ENCODE peak calls at places on chromosomes 12 and 14, in nine cellular contexts. H, F, K, T, M, V, O, E and W are unnamed samples.

GRCh38 chr12:92384571-92384970 is 238.9 kb upstream of the BTG1 start:
- DNase-seq in O (no peak), E (no peak), K (no peak), H (no peak), M (no peak), V (no peak), T (peak; percentile 71), F (no peak), W (no peak)

GRCh38 chr12:28961948-28962384 is 187.1 kb upstream of the FAR2 start:
- DNase-seq in K (no peak), E (no peak), F (no peak), T (peak; percentile 77), H (no peak), V (no peak), O (no peak), M (no peak), W (no peak)

GRCh38 chr12:101573743-101574142 is 21.0 kb upstream of the MYBPC1 start:
- DNase-seq in K (no peak), T (no peak), E (no peak), M (no peak), F (no peak), O (no peak), H (no peak), V (no peak), W (no peak)

GRCh38 chr14:102795060-102795925 is 18.0 kb downstream of the TRAF3 start:
- DNase-seq in E (peak; percentile 80), V (peak; percentile 83), F (peak; percentile 90), K (peak; percentile 79), T (peak; percentile 68), M (peak; percentile 48), O (peak; percentile 64), H (peak; percentile 84), W (peak; percentile 77)

GRCh38 chr14:51157012-51157411 is 62.1 kb upstream of the TRIM9 start:
- DNase-seq in H (no peak), V (no peak), E (peak; percentile 4), M (no peak), O (peak; percentile 27), K (no peak), T (peak; percentile 38), F (peak; percentile 38), W (peak; percentile 2)

GRCh38 chr12:96578526-96579125 is 89.2 kb downstream of the CFAP54 start:
- DNase-seq in O (peak; percentile 86), F (peak; percentile 80), K (peak; percentile 17), M (peak; percentile 10), H (peak; percentile 46), T (peak; percentile 26), V (peak; percentile 12), E (peak; percentile 21), W (peak; percentile 27)

GRCh38 chr14:71290960-71291466 is 383.8 kb downstream of the PCNX1 start:
- DNase-seq in M (no peak), O (peak; percentile 35), F (peak; percentile 54), H (peak; percentile 40), E (no peak), K (no peak), T (no peak), V (peak; percentile 37), W (peak; percentile 56)

GRCh38 chr12:102873077-102873476 is 44.0 kb downstream of the PAH start:
- DNase-seq in T (peak; percentile 48), O (peak; percentile 11), M (no peak), V (no peak), E (no peak), F (no peak), K (no peak), H (no peak), W (no peak)

GRCh38 chr12:26338574-26339572 is 143.5 kb downstream of the SSPN start:
- DNase-seq in M (no peak), T (peak; percentile 99), H (peak; percentile 48), F (peak; percentile 20), K (no peak), O (no peak), E (no peak), V (no peak), W (peak; percentile 77)

GRCh38 chr14:95315156-95315555 is 4.6 kb downstream of the CLMN start:
- DNase-seq in O (no peak), H (no peak), T (no peak), V (no peak), E (no peak), F (no peak), M (no peak), K (no peak), W (no peak)

GRCh38 chr14:104320611-104321086 is 182.3 kb downstream of the KIF26A start:
- DNase-seq in F (no peak), H (no peak), M (no peak), O (no peak), T (no peak), K (no peak), V (no peak), E (no peak), W (no peak)

GRCh38 chr12:123516221-123516780 is 17.2 kb downstream of the RILPL1 start:
- DNase-seq in H (no peak), E (no peak), T (no peak), O (no peak), M (no peak), F (no peak), K (no peak), V (no peak), W (no peak)

GRCh38 chr12:105510526-105510925 is 180.0 kb downstream of the C12orf75 start:
- DNase-seq in O (no peak), F (no peak), T (no peak), V (no peak), H (no peak), K (no peak), M (no peak), E (no peak), W (no peak)

GRCh38 chr14:44701563-44702263 is 194.6 kb upstream of the FSCB start:
- DNase-seq in E (no peak), O (peak; percentile 56), V (no peak), H (no peak), K (no peak), T (peak; percentile 37), M (no peak), F (no peak), W (no peak)

GRCh38 chr14:82009076-82009475 is 475.4 kb upstream of the SEL1L start:
- DNase-seq in T (peak; percentile 13), K (no peak), E (no peak), V (no peak), H (no peak), M (no peak), O (peak; percentile 16), F (no peak), W (no peak)

GRCh38 chr12:31204995-31205582 is 120.9 kb downstream of the SINHCAF start:
- DNase-seq in O (no peak), K (no peak), F (peak; percentile 15), V (peak; percentile 60), M (no peak), E (no peak), T (peak; percentile 95), H (no peak), W (peak; percentile 16)

GRCh38 chr12:29889737-29890136 is 106.0 kb upstream of the TMTC1 start:
- DNase-seq in E (peak; percentile 5), H (peak; percentile 41), M (no peak), F (peak; percentile 72), O (peak; percentile 38), K (no peak), V (peak; percentile 12), T (peak; percentile 32), W (no peak)

GRCh38 chr12:10721654-10722501 is 1.2 kb downstream of the YBX3 start:
- DNase-seq in V (peak; percentile 98), F (peak; percentile 99), O (peak; percentile 99), E (peak; percentile 60), T (peak; percentile 85), H (peak; percentile 91), K (peak; percentile 69), M (peak; percentile 73), W (peak; percentile 85)

GRCh38 chr12:107586256-107586970 is 99.2 kb upstream of the PWP1 start:
- DNase-seq in H (no peak), O (no peak), K (no peak), F (no peak), T (no peak), M (no peak), E (no peak), V (no peak), W (no peak)

GRCh38 chr14:53663709-53664108 is 292.9 kb downstream of the BMP4 start:
- DNase-seq in H (peak; percentile 21), M (no peak), O (peak; percentile 2), E (peak; percentile 24), K (peak; percentile 9), V (no peak), F (peak; percentile 38), T (no peak), W (no peak)

GRCh38 chr14:95490727-95491451 is 25.6 kb downstream of the SYNE3 start:
- DNase-seq in T (peak; percentile 88), F (peak; percentile 40), E (no peak), O (no peak), V (no peak), K (no peak), H (no peak), M (no peak), W (no peak)

GRCh38 chr14:24051162-24051788 is 534 bp upstream of the CARMIL3 start:
- DNase-seq in E (peak; percentile 17), H (no peak), O (no peak), M (no peak), K (no peak), V (no peak), T (no peak), F (no peak), W (peak; percentile 35)

GRCh38 chr14:64447890-64448667 is 17.2 kb upstream of the AKAP5 start:
- DNase-seq in H (no peak), V (no peak), F (no peak), O (no peak), E (no peak), K (no peak), M (no peak), T (no peak), W (no peak)

GRCh38 chr12:109758406-109759075 is 44.9 kb downstream of the FAM222A start:
- DNase-seq in V (no peak), O (no peak), E (no peak), K (no peak), T (no peak), H (no peak), M (no peak), F (no peak), W (no peak)

GRCh38 chr14:70856851-70857498 is 47.7 kb upstream of the MAP3K9 start:
- DNase-seq in K (no peak), V (peak; percentile 85), H (peak; percentile 66), T (peak; percentile 82), O (peak; percentile 73), M (no peak), F (peak; percentile 73), E (no peak), W (peak; percentile 31)

GRCh38 chr12:24864796-24865125 is 84.1 kb downstream of the BCAT1 start:
- DNase-seq in M (no peak), E (no peak), F (no peak), O (peak; percentile 76), K (no peak), T (no peak), H (peak; percentile 62), V (no peak), W (no peak)

GRCh38 chr12:8697120-8697475 is 693 bp upstream of the RIMKLB start:
- DNase-seq in H (peak; percentile 44), E (peak; percentile 45), T (no peak), F (peak; percentile 21), O (peak; percentile 60), V (no peak), K (peak; percentile 32), M (peak; percentile 67), W (no peak)

GRCh38 chr12:6279631-6280030 is 30.9 kb upstream of the PLEKHG6 start:
- DNase-seq in H (no peak), V (no peak), F (no peak), O (no peak), M (no peak), T (no peak), K (no peak), E (no peak), W (no peak)

GRCh38 chr12:99907210-99907609 is 77.5 kb downstream of the ANKS1B start:
- DNase-seq in O (no peak), H (no peak), F (no peak), V (no peak), M (no peak), T (no peak), K (no peak), E (no peak), W (no peak)

GRCh38 chr12:77645966-77646598 is 184.6 kb upstream of the NAV3 start:
- DNase-seq in K (no peak), V (no peak), M (no peak), H (no peak), O (no peak), F (no peak), T (no peak), E (no peak), W (no peak)

GRCh38 chr14:93744876-93745275 is 43.4 kb downstream of the PRIMA1 start:
- DNase-seq in M (no peak), H (no peak), E (no peak), V (no peak), O (no peak), T (no peak), F (no peak), K (no peak), W (no peak)